ENCODE peak calls at places on chromosomes 5 and 9, in seven cellular contexts. T, M, Y, Q, R, C and G are unnamed samples. For H3K27me3, the result is how much of the 10 kb centered on the place peaks cover.

GRCh38 chr9:128365525-128365924 is 5.6 kb upstream of the URM1 start:
- DNase-seq in T (no peak), M (no peak), Y (no peak), Q (no peak), R (no peak), C (no peak), G (no peak)

GRCh38 chr5:81767938-81768337 is 17.0 kb upstream of the SSBP2 start:
- DNase-seq in T (no peak), M (no peak), Y (no peak), Q (peak), R (no peak), C (no peak), G (no peak)

GRCh38 chr5:125491986-125492385 is 745.5 kb upstream of the ZNF608 start:
- DNase-seq in T (no peak), M (no peak), Y (no peak), Q (no peak), R (no peak), C (no peak), G (no peak)

GRCh38 chr9:121500165-121500478 is 478 bp upstream of the GGTA1 start:
- DNase-seq in T (no peak), M (no peak), Y (no peak), Q (no peak), R (no peak), C (no peak), G (no peak)

GRCh38 chr5:6733411-6734242 is 20.4 kb downstream of the TENT4A start:
- DNase-seq in T (no peak), M (no peak), Y (no peak), Q (peak), R (peak), C (peak), G (no peak)

GRCh38 chr5:110956280-110956912 is 115.1 kb upstream of the TSLP start:
- DNase-seq in T (no peak), M (no peak), Y (no peak), Q (no peak), R (no peak), C (no peak), G (no peak)

GRCh38 chr9:92639791-92640271 is 30.1 kb downstream of the IPPK start:
- DNase-seq in T (no peak), M (no peak), Y (no peak), Q (no peak), R (no peak), C (no peak), G (no peak)

GRCh38 chr9:89501311-89501898 is 3.5 kb upstream of the SEMA4D start:
- DNase-seq in T (no peak), M (no peak), Y (no peak), Q (no peak), R (no peak), C (no peak), G (no peak)

GRCh38 chr9:133510926-133511505 is 13.7 kb downstream of the MYMK start:
- DNase-seq in T (no peak), M (no peak), Y (no peak), Q (no peak), R (no peak), C (peak), G (no peak)

GRCh38 chr5:178785999-178786398 is 55.5 kb upstream of the ZNF354A start:
- DNase-seq in T (no peak), M (no peak), Y (peak), Q (peak), R (no peak), C (no peak), G (no peak)

GRCh38 chr5:159504857-159505304 is 174.6 kb upstream of the IL12B start:
- DNase-seq in T (peak), M (no peak), Y (peak), Q (peak), R (peak), C (peak), G (no peak)

GRCh38 chr9:109751253-109751652 is 28.7 kb upstream of the PALM2AKAP2 start:
- DNase-seq in T (no peak), M (no peak), Y (peak), Q (peak), R (peak), C (no peak), G (no peak)

GRCh38 chr5:143113461-143113860 is 290.0 kb downstream of the NR3C1 start:
- DNase-seq in T (no peak), M (no peak), Y (no peak), Q (no peak), R (no peak), C (no peak), G (no peak)

GRCh38 chr9:83932851-83933250 is 11.6 kb upstream of the KIF27 start:
- DNase-seq in T (no peak), M (no peak), Y (no peak), Q (no peak), R (no peak), C (no peak), G (no peak)

GRCh38 chr5:171580506-171581265 is 161.2 kb downstream of the FGF18 start:
- DNase-seq in T (no peak), M (no peak), Y (no peak), Q (peak), R (no peak), C (no peak), G (peak)

GRCh38 chr9:28329323-28329722 is 756.0 kb upstream of the C9orf72 start:
- DNase-seq in T (no peak), M (no peak), Y (no peak), Q (no peak), R (no peak), C (no peak), G (no peak)

GRCh38 chr5:88588609-88589008 is 294.4 kb downstream of the MEF2C start:
- DNase-seq in T (no peak), M (no peak), Y (no peak), Q (no peak), R (no peak), C (no peak), G (no peak)

GRCh38 chr5:1747079-1747802 is 52.4 kb downstream of the MRPL36 start:
- DNase-seq in T (no peak), M (no peak), Y (no peak), Q (no peak), R (no peak), C (no peak), G (no peak)

GRCh38 chr5:1747803-1748085 is 51.9 kb downstream of the MRPL36 start:
- DNase-seq in T (no peak), M (no peak), Y (no peak), Q (no peak), R (no peak), C (no peak), G (no peak)

GRCh38 chr5:1749346-1750124 is 50.1 kb downstream of the MRPL36 start:
- DNase-seq in T (no peak), M (no peak), Y (no peak), Q (no peak), R (no peak), C (no peak), G (no peak)

GRCh38 chr5:1748845-1749244 is 50.8 kb downstream of the MRPL36 start:
- DNase-seq in T (no peak), M (no peak), Y (no peak), Q (no peak), R (no peak), C (no peak), G (no peak)

DNA sequence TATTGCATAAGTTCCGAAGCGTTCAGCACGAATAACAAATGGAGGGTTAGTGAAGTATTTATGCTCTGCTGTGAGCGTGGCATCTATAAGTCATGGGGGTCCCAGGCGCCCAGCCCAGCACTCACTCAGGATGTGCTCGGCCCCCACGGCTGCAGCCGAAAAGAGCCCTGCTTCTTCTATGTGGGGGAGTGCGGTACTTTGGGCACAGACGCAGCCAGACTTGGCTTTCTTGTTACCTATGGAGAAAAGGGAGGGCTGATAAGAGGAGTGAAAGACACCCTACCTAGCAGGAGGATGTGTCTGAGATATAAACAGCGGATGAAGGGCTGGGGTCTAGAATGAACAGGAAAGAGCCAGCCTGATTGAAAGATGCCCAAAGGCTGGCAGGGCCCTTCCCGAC is 51.4 kb downstream of the MRPL36 start:
- DNase-seq in T (no peak), M (no peak), Y (no peak), Q (no peak), R (no peak), C (no peak), G (no peak)
- H3K27me3 ChIP-seq in T (under half), M (under half), Y (half or more), Q (under half), R (under half), C (under half), G (under half)

DNA sequence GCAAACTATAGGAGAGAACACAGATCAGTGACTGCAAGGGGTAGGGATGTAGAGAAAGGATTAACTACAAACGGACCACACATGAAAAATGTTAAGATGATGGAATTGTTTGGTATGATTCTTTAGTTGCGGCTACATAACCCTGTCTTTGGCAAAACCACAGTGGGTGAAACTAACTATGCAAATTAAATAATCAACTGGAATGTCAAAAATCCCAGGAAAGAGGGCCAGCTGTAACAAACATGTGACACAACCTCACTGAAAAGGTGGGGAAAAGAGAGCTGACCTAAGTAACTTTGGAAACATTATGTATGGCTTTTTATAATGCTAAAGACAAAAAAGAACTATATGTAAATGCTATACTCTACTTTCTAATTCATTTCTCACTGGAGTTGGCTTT is 251.9 kb downstream of the MRPS30 start:
- DNase-seq in T (no peak), M (no peak), Y (no peak), Q (peak), R (no peak), C (no peak), G (no peak)
- H3K27me3 ChIP-seq in T (under half), M (under half), Y (under half), Q (under half), R (under half), C (under half), G (under half)

DNA sequence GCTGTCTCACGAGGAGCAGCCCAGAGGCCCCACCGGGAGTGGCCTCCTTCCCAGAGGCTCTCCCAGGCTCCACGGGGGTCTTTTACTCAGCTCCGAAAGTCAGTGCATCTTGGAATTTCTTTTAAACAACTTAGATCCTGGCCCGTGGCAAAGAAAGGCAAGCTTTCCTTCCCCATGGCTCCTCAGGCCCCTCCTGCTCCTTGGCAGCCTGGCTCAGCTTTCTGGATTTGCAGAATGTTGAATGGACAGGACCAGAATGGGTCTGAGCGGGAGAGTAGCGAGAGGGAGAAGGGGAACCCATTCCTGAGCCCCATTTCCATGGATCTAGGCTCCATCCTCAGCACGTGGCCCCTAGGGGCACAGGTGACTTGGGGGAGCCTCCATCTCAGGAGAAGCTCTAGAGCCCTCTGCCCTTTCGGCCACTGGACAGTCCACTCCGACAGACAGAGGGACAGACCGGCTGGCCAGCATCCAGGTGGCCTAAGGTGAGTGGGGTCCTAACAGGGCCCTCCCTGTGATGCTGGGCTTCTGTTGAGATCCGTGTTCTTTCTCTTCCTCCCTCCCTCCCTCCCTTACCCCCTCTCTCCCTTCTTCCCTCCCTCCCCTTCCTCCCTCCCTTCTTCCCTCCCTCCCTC is 173.9 kb upstream of the PPP1R26 start:
- DNase-seq in T (no peak), M (no peak), Y (no peak), Q (no peak), R (no peak), C (no peak), G (no peak)
- H3K27me3 ChIP-seq in T (under half), M (under half), Y (half or more), Q (under half), R (under half), C (under half), G (under half)

DNA sequence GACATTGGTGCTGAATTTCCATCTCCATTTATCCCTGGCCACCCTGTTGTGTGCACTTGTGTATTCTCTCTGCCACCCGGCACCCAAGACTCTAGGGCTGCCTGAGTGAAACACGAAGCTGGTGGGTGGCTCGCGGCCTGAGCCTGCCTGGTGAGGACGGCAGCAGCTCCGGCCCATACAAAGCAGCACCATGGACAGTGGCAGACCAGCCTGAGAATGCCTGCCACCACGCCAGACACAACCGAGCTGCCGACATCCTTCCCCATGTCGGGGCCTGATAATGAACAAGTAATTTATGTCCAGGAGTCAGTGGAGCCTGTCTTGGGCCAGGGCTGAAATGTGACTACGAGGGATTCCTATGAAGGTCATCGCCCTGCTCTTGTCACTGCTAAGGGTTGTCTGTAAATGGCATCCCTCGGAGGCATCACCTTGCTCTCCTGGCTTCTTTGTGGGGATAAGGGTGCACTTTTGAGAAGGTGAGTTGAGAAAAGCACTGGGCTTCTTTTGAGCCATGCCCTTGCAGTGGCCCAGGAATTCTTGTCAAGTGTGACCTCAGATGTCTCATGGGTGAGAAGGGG is 175.7 kb downstream of the MELK start:
- DNase-seq in T (no peak), M (peak), Y (peak), Q (peak), R (no peak), C (peak), G (peak)
- H3K27me3 ChIP-seq in T (under half), M (under half), Y (under half), Q (under half), R (under half), C (under half), G (under half)

GRCh38 chr5:42992035-42992570 is 48.0 kb downstream of the ANXA2R start:
- DNase-seq in T (peak), M (no peak), Y (no peak), Q (peak), R (no peak), C (peak), G (peak)
- H3K27me3 ChIP-seq in T (under half), M (under half), Y (under half), Q (under half), R (under half), C (under half), G (under half)

DNA sequence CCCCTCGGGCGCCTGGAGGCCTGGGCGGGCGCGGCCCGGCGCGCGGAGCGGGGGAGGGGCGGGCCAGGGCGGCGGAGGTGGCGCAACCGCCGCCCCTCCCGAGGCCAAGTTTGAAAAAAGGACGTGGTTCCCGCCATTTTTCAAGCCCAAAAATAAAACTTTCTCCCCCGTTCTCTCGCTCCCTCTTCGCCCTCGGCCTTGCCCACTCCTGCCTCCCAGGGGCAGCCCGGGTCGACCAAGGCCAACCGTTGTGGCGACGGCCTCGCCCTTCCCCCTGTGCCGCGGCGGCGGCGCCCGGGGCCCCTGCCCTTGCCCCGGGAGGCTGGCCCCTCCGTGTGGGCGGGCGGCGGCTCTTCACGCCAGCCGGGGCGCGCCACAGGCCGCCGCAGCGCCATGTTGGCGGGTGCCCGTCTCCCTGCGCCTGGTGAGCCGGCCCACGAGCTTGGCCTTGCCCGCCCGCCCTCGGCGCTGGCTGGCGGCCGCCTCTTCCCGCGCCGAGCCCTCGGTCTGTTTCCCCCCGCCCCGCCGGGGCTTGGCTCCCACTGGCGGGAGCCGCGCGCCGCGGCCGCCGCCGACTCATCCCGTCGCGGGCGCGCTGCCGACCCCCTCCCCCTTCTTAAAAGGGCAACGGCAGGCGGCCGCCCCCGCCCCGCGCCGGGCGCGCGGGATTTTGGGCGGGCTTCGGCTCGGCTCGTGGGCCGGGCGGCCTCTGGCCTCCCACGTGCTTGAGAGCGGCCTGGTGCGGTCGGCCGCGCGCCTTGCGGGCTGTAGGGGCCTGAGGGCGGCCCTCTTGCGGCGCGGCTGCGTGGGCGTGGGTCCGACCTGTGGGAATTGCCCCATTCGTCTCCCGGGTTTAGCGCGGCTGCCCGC is 1.3 kb downstream of the ANP32B start:
- DNase-seq in T (no peak), M (peak), Y (peak), Q (peak), R (peak), C (peak), G (peak)
- H3K27me3 ChIP-seq in T (under half), M (under half), Y (under half), Q (under half), R (under half), C (under half), G (under half)